ENCODE peak calls at places on chromosome 13, in five cellular contexts. U is endothelial cell, Q is pons, H is pancreas, D is hippocampal formation. I is an unnamed sample.

GRCh38 chr13:98890186-98890585 is 87.7 kb downstream of the DOCK9 start:
- DNase-seq in U (no peak), Q (peak; percentile 88), H (no peak), D (peak; percentile 70), I (peak; percentile 29)

GRCh38 chr13:50133277-50133953 is 118.2 kb downstream of the KCNRG start:
- DNase-seq in U (no peak), Q (no peak), H (no peak), D (no peak), I (no peak)

GRCh38 chr13:84999252-84999651 is 800.0 kb downstream of the SLITRK6 start:
- DNase-seq in U (no peak), Q (no peak), H (no peak), D (no peak), I (no peak)

GRCh38 chr13:98180092-98180491 is 3.0 kb upstream of the RNF113B start:
- DNase-seq in U (no peak), Q (no peak), H (no peak), D (no peak), I (no peak)

GRCh38 chr13:20528451-20528850 is 2.8 kb upstream of the CRYL1 start:
- DNase-seq in U (no peak), Q (no peak), H (no peak), D (no peak), I (no peak)

GRCh38 chr13:114152831-114153371 is 20.5 kb upstream of the RASA3 start:
- DNase-seq in U (no peak), Q (peak; percentile 62), H (no peak), D (no peak), I (no peak)

GRCh38 chr13:40185393-40185792 is 481.0 kb downstream of the FOXO1 start:
- DNase-seq in U (no peak), Q (no peak), H (no peak), D (no peak), I (no peak)

GRCh38 chr13:40982772-40983171 is 36.3 kb downstream of the ELF1 start:
- DNase-seq in U (peak; percentile 33), Q (peak; percentile 91), H (peak; percentile 61), D (peak; percentile 52), I (no peak)

GRCh38 chr13:94057618-94058017 is 421.9 kb downstream of the DCT start:
- DNase-seq in U (no peak), Q (no peak), H (no peak), D (no peak), I (no peak)

GRCh38 chr13:69579351-69579750 is 528.3 kb upstream of the ATXN8OS start:
- DNase-seq in U (no peak), Q (peak; percentile 12), H (no peak), D (peak; percentile 4), I (no peak)

GRCh38 chr13:35552172-35552844 is 75.8 kb upstream of the MAB21L1 start:
- DNase-seq in U (no peak), Q (no peak), H (no peak), D (no peak), I (no peak)

GRCh38 chr13:73258396-73258795 is 199.6 kb downstream of the KLF5 start:
- DNase-seq in U (no peak), Q (no peak), H (no peak), D (no peak), I (no peak)

GRCh38 chr13:19861762-19862161 is 1.7 kb downstream of the ZMYM5 start:
- DNase-seq in U (no peak), Q (peak; percentile 5), H (no peak), D (no peak), I (no peak)

GRCh38 chr13:93875527-93875926 is 604.0 kb downstream of the DCT start:
- DNase-seq in U (no peak), Q (no peak), H (no peak), D (no peak), I (no peak)

GRCh38 chr13:110575322-110576069 is 14.0 kb upstream of the RAB20 start:
- DNase-seq in U (no peak), Q (peak; percentile 38), H (no peak), D (no peak), I (no peak)

GRCh38 chr13:88288326-88288725 is 617.2 kb downstream of the SLITRK5 start:
- DNase-seq in U (no peak), Q (no peak), H (no peak), D (no peak), I (no peak)